ENCODE peak calls at places on chromosomes 11 and 22, in four cellular contexts. H, D, T and Q are unnamed samples.

GRCh38 chr11:92397356-92397755 is 172.7 kb downstream of the FAT3 start:
- DNase-seq in H (no peak), D (no peak), T (no peak), Q (no peak)

GRCh38 chr11:118928870-118929495 is 3.3 kb upstream of the BCL9L start:
- DNase-seq in H (no peak), D (no peak), T (peak; percentile 70), Q (peak; percentile 92)

GRCh38 chr11:108819957-108820356 is 155.1 kb downstream of the DDX10 start:
- DNase-seq in H (no peak), D (no peak), T (no peak), Q (no peak)

GRCh38 chr11:18802381-18803257 is 11.0 kb upstream of the PTPN5 start:
- DNase-seq in H (peak; percentile 58), D (peak; percentile 47), T (peak; percentile 44), Q (peak; percentile 65)

GRCh38 chr11:134228625-134229024 is 4.2 kb downstream of the VPS26B start:
- DNase-seq in H (no peak), D (peak; percentile 12), T (no peak), Q (no peak)

GRCh38 chr22:20777420-20778177 is 3.7 kb downstream of the SERPIND1 start:
- DNase-seq in H (peak; percentile 70), D (no peak), T (no peak), Q (no peak)

GRCh38 chr11:116725434-116726221 is 47.2 kb downstream of the BUD13 start:
- DNase-seq in H (no peak), D (no peak), T (no peak), Q (peak; percentile 74)

GRCh38 chr11:4118107-4118506 is 23.5 kb downstream of the RRM1 start:
- DNase-seq in H (no peak), D (no peak), T (no peak), Q (no peak)

GRCh38 chr11:63719987-63720386 is 38.7 kb downstream of the RTN3 start:
- DNase-seq in H (no peak), D (no peak), T (peak; percentile 31), Q (no peak)

GRCh38 chr11:124891390-124891861 is 6.2 kb downstream of the ROBO4 start:
- DNase-seq in H (no peak), D (no peak), T (no peak), Q (peak; percentile 84)

GRCh38 chr22:37239336-37240239 is 4.5 kb downstream of the RAC2 start:
- DNase-seq in H (no peak), D (no peak), T (no peak), Q (peak; percentile 29)

GRCh38 chr22:37242395-37242918 is 1.6 kb downstream of the RAC2 start:
- DNase-seq in H (no peak), D (peak; percentile 88), T (peak; percentile 36), Q (peak; percentile 57)

GRCh38 chr22:37240941-37241320 is 3.1 kb downstream of the RAC2 start:
- DNase-seq in H (no peak), D (no peak), T (no peak), Q (no peak)

GRCh38 chr22:37241351-37242142 is 2.5 kb downstream of the RAC2 start:
- DNase-seq in H (no peak), D (peak; percentile 32), T (no peak), Q (peak; percentile 46)

GRCh38 chr22:37240240-37240940 is 3.7 kb downstream of the RAC2 start:
- DNase-seq in H (no peak), D (no peak), T (no peak), Q (peak; percentile 20)
- H3K4me3 ChIP-seq in H (no peak overlapping the region), D (no peak overlapping the region), T (no peak overlapping the region), Q (no peak overlapping the region)

GRCh38 chr11:132234878-132235277 is 864.5 kb downstream of the NTM start:
- DNase-seq in H (no peak), D (no peak), T (no peak), Q (no peak)
- H3K27me3 ChIP-seq in H (no peaks in the 10 kb centered on the region), D (no peaks in the 10 kb centered on the region), T (no peaks in the 10 kb centered on the region), Q (no peaks in the 10 kb centered on the region)

DNA sequence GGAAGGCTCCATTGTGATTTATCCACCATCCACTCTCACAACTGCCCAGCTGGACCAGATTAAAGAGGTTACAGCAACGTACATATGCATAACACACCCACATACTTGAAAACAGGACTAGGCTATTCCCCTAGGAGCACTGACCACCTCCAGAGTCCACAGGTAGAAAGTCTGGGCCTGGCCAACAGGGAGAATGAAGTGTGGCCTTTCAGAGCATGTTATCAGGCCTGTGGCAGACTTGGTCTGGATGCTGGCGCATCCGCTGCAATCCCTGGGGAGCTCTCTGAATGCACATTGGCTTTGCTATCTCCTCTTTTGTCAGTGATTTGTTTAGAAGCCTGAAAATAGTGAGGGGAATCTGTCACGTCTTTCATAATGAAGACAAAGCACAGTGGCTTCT is 86.6 kb downstream of the C11orf58 start:
- DNase-seq in H (no peak), D (no peak), T (no peak), Q (no peak)
- H3K4me3 ChIP-seq in H (no peak overlapping the region), D (no peak overlapping the region), T (no peak overlapping the region), Q (no peak overlapping the region)

GRCh38 chr22:47598864-47599263 is 836.4 kb downstream of the TBC1D22A start:
- DNase-seq in H (no peak), D (no peak), T (no peak), Q (no peak)

GRCh38 chr22:47599753-47600152 is 837.3 kb downstream of the TBC1D22A start:
- DNase-seq in H (no peak), D (no peak), T (no peak), Q (no peak)

GRCh38 chr22:47595122-47595521 is 832.7 kb downstream of the TBC1D22A start:
- DNase-seq in H (no peak), D (no peak), T (no peak), Q (no peak)

GRCh38 chr22:47596176-47596690 is 833.8 kb downstream of the TBC1D22A start:
- DNase-seq in H (no peak), D (no peak), T (no peak), Q (no peak)

GRCh38 chr22:47597041-47597440 is 834.6 kb downstream of the TBC1D22A start:
- DNase-seq in H (no peak), D (no peak), T (no peak), Q (no peak)
- H3K27me3 ChIP-seq in H (no peaks in the 10 kb centered on the region), D (no peaks in the 10 kb centered on the region), T (no peaks in the 10 kb centered on the region), Q (no peaks in the 10 kb centered on the region)

GRCh38 chr11:64880240-64881001 is 2.0 kb upstream of the EHD1 start:
- DNase-seq in H (no peak), D (peak; percentile 48), T (no peak), Q (no peak)
- H3K4me3 ChIP-seq in H (no peak overlapping the region), D (peak overlapping the region; percentile 54), T (no peak overlapping the region), Q (no peak overlapping the region)

GRCh38 chr11:111253131-111253530 is 7.6 kb downstream of the POU2AF2 start:
- DNase-seq in H (no peak), D (no peak), T (no peak), Q (no peak)

GRCh38 chr11:111253630-111254029 is 8.1 kb downstream of the POU2AF2 start:
- DNase-seq in H (no peak), D (no peak), T (no peak), Q (no peak)
- H3K27me3 ChIP-seq in H (peaks cover 65% of the 10 kb centered on the region), D (no peaks in the 10 kb centered on the region), T (no peaks in the 10 kb centered on the region), Q (no peaks in the 10 kb centered on the region)

DNA sequence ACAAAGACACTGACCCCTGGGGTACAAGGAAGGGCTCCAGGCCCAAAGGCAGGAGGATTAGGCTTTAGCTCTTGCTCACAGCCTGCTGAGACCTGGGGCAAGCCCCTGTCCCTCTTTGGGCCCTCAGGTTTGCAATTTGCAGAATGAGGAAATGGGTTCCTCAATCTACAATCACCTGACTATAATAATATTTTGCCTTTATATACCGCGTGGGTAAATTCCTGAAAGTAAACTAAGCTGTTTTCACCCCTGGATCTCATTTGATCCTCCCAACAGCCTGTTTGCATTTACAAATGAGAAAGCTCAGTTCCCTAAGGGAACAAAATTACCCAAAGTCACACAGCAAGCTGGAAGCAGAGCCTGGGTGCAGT is 781 bp downstream of the STARD10 start:
- DNase-seq in H (no peak), D (no peak), T (no peak), Q (peak; percentile 17)
- H3K4me3 ChIP-seq in H (no peak overlapping the region), D (peak overlapping the region; percentile 89), T (no peak overlapping the region), Q (peak overlapping the region; percentile 1)